ENCODE peak calls at places on chromosomes 6 and 20, in four cellular contexts. One of them, this sample, is unnamed.

GRCh38 chr20:3084986-3085360 is 449 bp upstream of the AVP start:
- DNase-seq in epithelial cell of esophagus: no peak
- DNase-seq in WERI-Rb-1: no peak
- DNase-seq in choroid plexus epithelial cell: no peak
- DNase-seq in this sample: no peak

GRCh38 chr6:158086706-158087518 is 81.2 kb downstream of the SERAC1 start:
- DNase-seq in choroid plexus epithelial cell: peak
- DNase-seq in epithelial cell of esophagus: no peak
- DNase-seq in WERI-Rb-1: no peak
- DNase-seq in this sample: no peak

GRCh38 chr6:80321011-80321410 is 214.5 kb downstream of the BCKDHB start:
- DNase-seq in epithelial cell of esophagus: no peak
- DNase-seq in choroid plexus epithelial cell: no peak
- DNase-seq in WERI-Rb-1: no peak
- DNase-seq in this sample: no peak

GRCh38 chr20:32240220-32240619 is 32.5 kb downstream of the POFUT1 start:
- DNase-seq in choroid plexus epithelial cell: no peak
- DNase-seq in epithelial cell of esophagus: no peak
- DNase-seq in WERI-Rb-1: no peak
- DNase-seq in this sample: no peak

GRCh38 chr20:20037960-20038359 is 14.3 kb downstream of the CRNKL1 start:
- DNase-seq in choroid plexus epithelial cell: peak
- DNase-seq in epithelial cell of esophagus: no peak
- DNase-seq in WERI-Rb-1: no peak
- DNase-seq in this sample: no peak

GRCh38 chr6:161370882-161371281 is 97.0 kb upstream of the AGPAT4 start:
- DNase-seq in choroid plexus epithelial cell: peak
- DNase-seq in WERI-Rb-1: peak
- DNase-seq in epithelial cell of esophagus: peak
- DNase-seq in this sample: peak

GRCh38 chr6:118316796-118317384 is 231.2 kb upstream of the PLN start:
- DNase-seq in choroid plexus epithelial cell: no peak
- DNase-seq in epithelial cell of esophagus: no peak
- DNase-seq in WERI-Rb-1: no peak
- DNase-seq in this sample: no peak

GRCh38 chr6:14584450-14584849 is 466.9 kb downstream of the CD83 start:
- DNase-seq in choroid plexus epithelial cell: peak
- DNase-seq in WERI-Rb-1: no peak
- DNase-seq in epithelial cell of esophagus: no peak
- DNase-seq in this sample: no peak

GRCh38 chr6:139829557-139829956 is 455.1 kb upstream of the CITED2 start:
- DNase-seq in choroid plexus epithelial cell: no peak
- DNase-seq in WERI-Rb-1: peak
- DNase-seq in epithelial cell of esophagus: no peak
- DNase-seq in this sample: peak

GRCh38 chr6:138593100-138593877 is 94.0 kb upstream of the NHSL1 start:
- DNase-seq in WERI-Rb-1: no peak
- DNase-seq in choroid plexus epithelial cell: peak
- DNase-seq in epithelial cell of esophagus: peak
- DNase-seq in this sample: no peak

GRCh38 chr6:169246445-169246844 is 7.2 kb downstream of the THBS2 start:
- DNase-seq in choroid plexus epithelial cell: no peak
- DNase-seq in WERI-Rb-1: no peak
- DNase-seq in epithelial cell of esophagus: no peak
- DNase-seq in this sample: no peak

GRCh38 chr6:41430875-41431274 is 95.5 kb downstream of the NCR2 start:
- DNase-seq in epithelial cell of esophagus: peak
- DNase-seq in choroid plexus epithelial cell: peak
- DNase-seq in WERI-Rb-1: peak
- DNase-seq in this sample: no peak

GRCh38 chr6:82554706-82555105 is 191.1 kb downstream of the TPBG start:
- DNase-seq in WERI-Rb-1: no peak
- DNase-seq in choroid plexus epithelial cell: peak
- DNase-seq in epithelial cell of esophagus: no peak
- DNase-seq in this sample: no peak

GRCh38 chr20:4261333-4262284 is 246.3 kb upstream of the RNF24 start:
- DNase-seq in WERI-Rb-1: no peak
- DNase-seq in choroid plexus epithelial cell: peak
- DNase-seq in epithelial cell of esophagus: peak
- DNase-seq in this sample: no peak
- TF ChIP-seq CTCF in WERI-Rb-1: no peak
- TF ChIP-seq CTCF in choroid plexus epithelial cell: peak
- TF ChIP-seq CTCF in epithelial cell of esophagus: no peak
- TF ChIP-seq CTCF in this sample: no peak

GRCh38 chr20:59939879-59940128 is 301 bp downstream of the PPP1R3D start:
- DNase-seq in choroid plexus epithelial cell: no peak
- DNase-seq in WERI-Rb-1: peak
- DNase-seq in epithelial cell of esophagus: no peak
- DNase-seq in this sample: peak

GRCh38 chr20:59940956-59941294 is 736 bp downstream of the FAM217B start:
- DNase-seq in choroid plexus epithelial cell: no peak
- DNase-seq in epithelial cell of esophagus: no peak
- DNase-seq in WERI-Rb-1: no peak
- DNase-seq in this sample: no peak

GRCh38 chr20:59938696-59939051 is 1.4 kb downstream of the PPP1R3D start:
- DNase-seq in epithelial cell of esophagus: peak
- DNase-seq in choroid plexus epithelial cell: peak
- DNase-seq in WERI-Rb-1: no peak
- DNase-seq in this sample: no peak

GRCh38 chr20:59939052-59939878 is 840 bp downstream of the PPP1R3D start:
- DNase-seq in WERI-Rb-1: no peak
- DNase-seq in epithelial cell of esophagus: no peak
- DNase-seq in choroid plexus epithelial cell: peak
- DNase-seq in this sample: peak

DNA sequence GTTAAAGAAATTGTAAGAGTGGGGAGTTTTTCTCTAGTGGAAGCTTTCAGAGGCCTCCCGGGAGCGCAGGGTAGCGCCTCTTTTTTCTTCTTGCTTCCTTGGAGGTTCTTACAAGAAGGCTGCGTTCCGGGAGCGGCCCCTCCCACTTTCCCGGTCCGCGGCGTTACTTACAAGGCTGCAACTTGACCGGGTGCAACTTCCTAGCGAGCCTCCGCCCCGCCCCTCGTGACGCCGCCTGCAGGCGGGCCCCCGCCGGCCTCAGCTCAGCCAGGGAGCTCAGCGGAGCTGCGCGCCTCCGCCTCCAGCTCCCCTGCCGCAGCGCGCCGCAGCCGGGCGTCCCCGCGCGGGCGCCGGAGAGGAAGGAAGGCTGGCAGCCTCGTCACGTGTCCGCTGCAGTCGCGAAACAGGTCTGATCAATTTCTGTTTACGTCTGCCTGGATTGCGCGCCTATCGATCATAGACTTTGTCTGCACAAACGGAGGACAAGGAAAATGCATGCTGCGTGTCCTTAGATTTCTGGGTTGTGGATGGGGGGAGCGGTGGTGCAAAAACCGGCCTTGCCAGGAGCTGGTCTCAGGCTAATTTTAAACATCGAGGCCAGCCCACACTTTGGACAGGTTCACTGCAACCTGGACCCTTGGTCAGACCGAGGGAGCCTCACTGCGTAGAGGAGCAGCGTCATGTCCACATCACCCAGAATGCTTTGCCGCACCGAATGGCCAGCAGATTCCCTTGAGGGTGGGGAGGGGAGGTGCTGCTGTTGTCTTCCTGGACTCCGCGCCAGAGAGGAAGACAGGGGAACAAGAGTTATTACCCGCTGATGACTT is at the start of the genes FAM217B and PPP1R3D:
- DNase-seq in epithelial cell of esophagus: peak
- DNase-seq in WERI-Rb-1: peak
- DNase-seq in choroid plexus epithelial cell: peak
- DNase-seq in this sample: peak
- TF ChIP-seq CTCF in epithelial cell of esophagus: no peak
- TF ChIP-seq CTCF in WERI-Rb-1: no peak
- TF ChIP-seq CTCF in choroid plexus epithelial cell: no peak
- TF ChIP-seq CTCF in this sample: no peak

GRCh38 chr6:20234136-20234535 is 21.9 kb upstream of the MBOAT1 start:
- DNase-seq in choroid plexus epithelial cell: no peak
- DNase-seq in WERI-Rb-1: no peak
- DNase-seq in epithelial cell of esophagus: no peak
- DNase-seq in this sample: no peak

GRCh38 chr6:20230720-20231119 is 18.5 kb upstream of the MBOAT1 start:
- DNase-seq in choroid plexus epithelial cell: no peak
- DNase-seq in WERI-Rb-1: no peak
- DNase-seq in epithelial cell of esophagus: no peak
- DNase-seq in this sample: no peak

GRCh38 chr6:20229881-20230280 is 17.6 kb upstream of the MBOAT1 start:
- DNase-seq in WERI-Rb-1: no peak
- DNase-seq in epithelial cell of esophagus: no peak
- DNase-seq in choroid plexus epithelial cell: no peak
- DNase-seq in this sample: no peak

GRCh38 chr6:20233007-20233730 is 20.9 kb upstream of the MBOAT1 start:
- DNase-seq in choroid plexus epithelial cell: no peak
- DNase-seq in epithelial cell of esophagus: no peak
- DNase-seq in WERI-Rb-1: no peak
- DNase-seq in this sample: no peak

GRCh38 chr6:20232188-20232587 is 19.9 kb upstream of the MBOAT1 start:
- DNase-seq in WERI-Rb-1: no peak
- DNase-seq in epithelial cell of esophagus: no peak
- DNase-seq in choroid plexus epithelial cell: no peak
- DNase-seq in this sample: no peak
- TF ChIP-seq CTCF in WERI-Rb-1: no peak
- TF ChIP-seq CTCF in epithelial cell of esophagus: no peak
- TF ChIP-seq CTCF in choroid plexus epithelial cell: no peak
- TF ChIP-seq CTCF in this sample: no peak

DNA sequence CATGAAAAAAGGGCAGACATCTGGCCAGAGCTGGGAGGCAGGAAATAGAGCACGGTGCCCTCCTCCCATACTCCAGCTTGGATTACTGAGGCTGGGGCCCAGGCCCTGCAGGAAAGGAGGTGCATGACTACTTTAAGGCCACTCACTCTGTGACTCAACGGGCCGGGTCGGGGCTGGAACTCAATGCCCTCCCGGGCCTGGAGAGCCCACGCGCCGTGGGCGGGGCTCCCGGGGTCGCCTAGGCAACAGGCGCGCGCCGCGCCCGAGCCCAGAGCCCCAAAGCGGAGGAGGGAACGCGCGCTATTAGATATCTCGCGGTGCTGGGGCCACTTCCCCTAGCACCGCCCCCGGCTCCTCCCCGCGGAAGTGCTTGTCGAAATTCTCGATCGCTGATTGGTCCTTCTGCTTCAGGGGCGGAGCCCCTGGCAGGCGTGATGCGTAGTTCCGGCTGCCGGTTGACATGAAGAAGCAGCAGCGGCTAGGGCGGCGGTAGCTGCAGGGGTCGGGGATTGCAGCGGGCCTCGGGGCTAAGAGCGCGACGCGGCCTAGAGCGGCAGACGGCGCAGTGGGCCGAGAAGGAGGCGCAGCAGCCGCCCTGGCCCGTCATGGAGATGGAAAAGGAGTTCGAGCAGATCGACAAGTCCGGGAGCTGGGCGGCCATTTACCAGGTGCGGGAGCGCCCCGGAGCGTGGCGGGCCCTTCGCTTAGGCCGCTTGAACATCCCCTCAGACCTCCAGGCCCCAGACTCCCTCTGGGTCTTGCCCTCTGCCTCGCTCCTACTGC is at the start of gene PTPN1:
- DNase-seq in choroid plexus epithelial cell: peak
- DNase-seq in WERI-Rb-1: peak
- DNase-seq in epithelial cell of esophagus: peak
- DNase-seq in this sample: peak
- TF ChIP-seq CTCF in choroid plexus epithelial cell: peak
- TF ChIP-seq CTCF in WERI-Rb-1: no peak
- TF ChIP-seq CTCF in epithelial cell of esophagus: peak
- TF ChIP-seq CTCF in this sample: no peak

GRCh38 chr6:137039010-137039409 is 5.8 kb downstream of the IL20RA start:
- DNase-seq in WERI-Rb-1: no peak
- DNase-seq in epithelial cell of esophagus: no peak
- DNase-seq in choroid plexus epithelial cell: no peak
- DNase-seq in this sample: no peak

GRCh38 chr6:137036566-137037300 is 8.0 kb downstream of the IL20RA start:
- DNase-seq in epithelial cell of esophagus: peak
- DNase-seq in WERI-Rb-1: no peak
- DNase-seq in choroid plexus epithelial cell: no peak
- DNase-seq in this sample: no peak

GRCh38 chr6:137043710-137044365 is 927 bp downstream of the IL20RA start:
- DNase-seq in epithelial cell of esophagus: peak
- DNase-seq in WERI-Rb-1: peak
- DNase-seq in choroid plexus epithelial cell: peak
- DNase-seq in this sample: no peak

GRCh38 chr6:137044366-137045220 is at the start of gene IL20RA:
- DNase-seq in choroid plexus epithelial cell: peak
- DNase-seq in epithelial cell of esophagus: no peak
- DNase-seq in WERI-Rb-1: peak
- DNase-seq in this sample: peak

DNA sequence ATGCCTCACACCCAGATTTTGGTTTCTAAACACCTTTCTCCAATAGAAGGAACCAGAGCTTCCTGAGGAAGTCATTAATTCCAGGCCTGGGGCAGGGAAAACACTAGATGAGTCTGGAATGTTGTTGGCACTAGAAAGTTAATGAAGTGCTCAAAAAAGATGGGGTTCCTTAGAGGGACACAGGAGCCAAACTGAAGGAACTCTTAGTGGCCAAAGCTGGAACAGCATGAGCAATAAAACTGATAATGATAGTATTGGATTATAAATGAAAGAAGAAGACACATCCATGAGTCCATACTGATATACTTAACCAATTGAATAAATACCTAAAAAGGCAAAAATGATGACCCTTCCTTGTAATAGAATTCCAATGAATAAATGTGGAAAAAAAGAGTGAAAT is 4.4 kb downstream of the IL20RA start:
- DNase-seq in WERI-Rb-1: no peak
- DNase-seq in choroid plexus epithelial cell: no peak
- DNase-seq in epithelial cell of esophagus: no peak
- DNase-seq in this sample: no peak
- TF ChIP-seq CTCF in WERI-Rb-1: no peak
- TF ChIP-seq CTCF in choroid plexus epithelial cell: peak
- TF ChIP-seq CTCF in epithelial cell of esophagus: peak
- TF ChIP-seq CTCF in this sample: peak

GRCh38 chr6:3311798-3312197 is 53.1 kb downstream of the PSMG4 start:
- DNase-seq in WERI-Rb-1: no peak
- DNase-seq in epithelial cell of esophagus: no peak
- DNase-seq in choroid plexus epithelial cell: no peak
- DNase-seq in this sample: no peak
- TF ChIP-seq CTCF in WERI-Rb-1: no peak
- TF ChIP-seq CTCF in epithelial cell of esophagus: no peak
- TF ChIP-seq CTCF in choroid plexus epithelial cell: no peak
- TF ChIP-seq CTCF in this sample: no peak

GRCh38 chr6:153309666-153310065 is 178.6 kb upstream of the RGS17 start:
- DNase-seq in choroid plexus epithelial cell: no peak
- DNase-seq in WERI-Rb-1: peak
- DNase-seq in epithelial cell of esophagus: no peak
- DNase-seq in this sample: no peak

GRCh38 chr6:153312633-153313032 is 181.6 kb upstream of the RGS17 start:
- DNase-seq in choroid plexus epithelial cell: peak
- DNase-seq in epithelial cell of esophagus: peak
- DNase-seq in WERI-Rb-1: peak
- DNase-seq in this sample: peak
- TF ChIP-seq CTCF in choroid plexus epithelial cell: peak
- TF ChIP-seq CTCF in epithelial cell of esophagus: peak
- TF ChIP-seq CTCF in WERI-Rb-1: peak
- TF ChIP-seq CTCF in this sample: no peak

GRCh38 chr6:43926644-43927524 is 156.9 kb downstream of the VEGFA start:
- DNase-seq in epithelial cell of esophagus: peak
- DNase-seq in choroid plexus epithelial cell: peak
- DNase-seq in WERI-Rb-1: peak
- DNase-seq in this sample: peak
- TF ChIP-seq CTCF in epithelial cell of esophagus: no peak
- TF ChIP-seq CTCF in choroid plexus epithelial cell: peak
- TF ChIP-seq CTCF in WERI-Rb-1: peak
- TF ChIP-seq CTCF in this sample: no peak